ENCODE peak calls at places on chromosomes 5 and 9, in seven cellular contexts. S, L, G, T, Z, I and D are unnamed samples.

GRCh38 chr9:94772654-94773303 is 46.3 kb downstream of the AOPEP start:
- DNase-seq in Z (no peak), T (no peak), I (no peak), S (no peak), G (peak), L (no peak), D (no peak)

GRCh38 chr5:101878190-101878589 is 417.9 kb downstream of the SLCO4C1 start:
- DNase-seq in Z (no peak), S (no peak), L (no peak), G (no peak), T (no peak), I (no peak), D (no peak)

GRCh38 chr9:91777437-91777836 is 172.6 kb downstream of the ROR2 start:
- DNase-seq in L (no peak), T (no peak), G (no peak), Z (no peak), S (no peak), I (no peak), D (no peak)

GRCh38 chr5:141707535-141707934 is 25.5 kb upstream of the ARAP3 start:
- DNase-seq in S (no peak), I (no peak), Z (no peak), G (no peak), T (no peak), L (no peak), D (no peak)

GRCh38 chr5:179696605-179697004 is 2.2 kb upstream of the CANX start:
- DNase-seq in S (no peak), Z (no peak), I (no peak), G (peak), T (no peak), L (no peak), D (no peak)

GRCh38 chr5:145838276-145838675 is 3.1 kb upstream of the PRELID2 start:
- DNase-seq in T (peak), L (no peak), S (peak), G (peak), Z (no peak), I (no peak), D (no peak)

GRCh38 chr9:115333671-115334070 is 215.7 kb upstream of the TNC start:
- DNase-seq in I (no peak), T (no peak), S (no peak), Z (no peak), G (no peak), L (no peak), D (no peak)

GRCh38 chr5:150781706-150782614 is 3.4 kb downstream of the SMIM3 start:
- DNase-seq in L (no peak), G (peak), Z (no peak), T (peak), I (no peak), S (no peak), D (peak)

GRCh38 chr5:147437161-147437596 is 72.7 kb downstream of the DPYSL3 start:
- DNase-seq in Z (no peak), G (no peak), I (peak), S (no peak), L (no peak), T (no peak), D (no peak)

GRCh38 chr5:75617746-75618352 is 6.6 kb downstream of the ANKDD1B start:
- DNase-seq in T (no peak), I (no peak), S (no peak), G (peak), Z (no peak), L (no peak), D (no peak)

GRCh38 chr9:126516936-126517750 is 96.6 kb upstream of the LMX1B start:
- DNase-seq in L (peak), Z (peak), S (no peak), G (peak), I (peak), T (no peak), D (peak)

GRCh38 chr5:148641735-148642134 is 12.6 kb downstream of the HTR4 start:
- DNase-seq in L (no peak), T (no peak), I (no peak), G (no peak), Z (no peak), S (no peak), D (no peak)

GRCh38 chr9:93096131-93096802 is at the start of gene CARD19:
- DNase-seq in S (peak), Z (peak), L (no peak), I (no peak), G (peak), T (peak), D (peak)
- TF ChIP-seq CTCF in S (no peak), Z (no peak), L (no peak), I (no peak), G (no peak), T (no peak), D (no peak)

GRCh38 chr9:76904661-76905457 is 1.1 kb downstream of the PRUNE2 start:
- DNase-seq in S (no peak), G (no peak), I (no peak), T (no peak), L (no peak), Z (no peak), D (no peak)
- H3K4me3 ChIP-seq in S (peak), G (no peak), I (no peak), T (no peak), L (no peak), Z (no peak), D (no peak)

GRCh38 chr5:6083311-6083941 is 294.9 kb downstream of the MED10 start:
- DNase-seq in S (no peak), T (no peak), L (no peak), G (no peak), I (no peak), Z (no peak), D (no peak)
- H3K27ac ChIP-seq in S (no peak), T (no peak), L (no peak), G (no peak), I (no peak), Z (no peak), D (no peak)

GRCh38 chr5:62607615-62608014 is 29.0 kb downstream of the LRRC70 start:
- DNase-seq in S (no peak), T (no peak), G (no peak), L (no peak), Z (no peak), I (no peak), D (no peak)
- TF ChIP-seq CTCF in S (no peak), T (no peak), G (no peak), L (no peak), Z (no peak), I (no peak), D (no peak)

GRCh38 chr9:26356491-26356890 is 536.1 kb downstream of the CAAP1 start:
- DNase-seq in L (no peak), T (no peak), G (no peak), I (no peak), S (no peak), Z (no peak), D (peak)

GRCh38 chr9:26361010-26361409 is 531.6 kb downstream of the CAAP1 start:
- DNase-seq in T (no peak), L (no peak), Z (no peak), S (no peak), G (no peak), I (no peak), D (no peak)

DNA sequence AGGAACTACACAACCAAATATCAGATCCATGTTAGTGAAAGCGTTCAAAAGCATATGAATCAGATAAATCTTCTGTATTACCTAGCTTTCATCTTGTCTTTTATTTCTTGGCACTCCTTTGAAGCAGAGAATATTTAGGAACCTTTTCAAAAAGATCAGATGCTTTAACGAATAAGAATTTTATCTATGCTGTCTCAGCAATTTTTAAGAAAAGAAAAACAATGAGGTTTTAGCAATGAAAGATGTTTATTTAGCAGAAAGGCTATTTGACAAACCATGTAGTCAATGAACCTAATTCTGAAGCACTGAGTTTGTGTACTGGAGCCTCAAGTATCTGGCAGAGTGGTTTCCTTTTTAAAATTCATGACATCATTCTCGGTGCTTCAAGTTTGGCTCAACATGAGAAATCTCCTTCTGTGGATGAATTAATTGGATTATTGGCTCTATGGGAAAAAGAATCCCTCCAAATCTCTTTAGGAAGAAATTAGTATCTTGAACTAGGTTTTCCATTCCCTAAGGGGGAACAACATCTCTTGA is 534.7 kb downstream of the CAAP1 start:
- DNase-seq in L (no peak), T (no peak), S (no peak), I (no peak), G (no peak), Z (no peak), D (peak)
- H3K4me3 ChIP-seq in L (no peak), T (no peak), S (no peak), I (no peak), G (no peak), Z (no peak), D (no peak)

DNA sequence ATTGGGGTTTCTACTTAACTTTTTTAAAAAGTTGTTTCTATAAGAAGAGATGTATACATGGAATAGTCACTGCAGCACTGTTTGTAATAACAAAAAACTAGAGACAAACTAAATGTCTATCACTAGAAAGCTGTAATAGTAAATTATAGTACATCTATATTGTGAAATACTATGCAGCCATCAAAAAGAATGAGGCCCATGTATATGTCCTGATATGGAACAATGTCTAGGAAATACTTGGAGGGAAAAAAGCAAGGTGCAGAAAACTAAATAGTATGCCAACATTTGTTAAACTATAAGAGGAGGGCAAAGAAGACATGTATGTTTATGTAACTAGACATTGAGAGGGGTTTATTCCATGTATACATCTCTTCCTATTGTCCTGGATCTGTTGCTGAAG is 2.9 kb upstream of the RAB14 start:
- DNase-seq in L (no peak), S (no peak), I (no peak), Z (no peak), T (no peak), G (no peak), D (no peak)
- H3K27ac ChIP-seq in L (no peak), S (no peak), I (no peak), Z (no peak), T (no peak), G (no peak), D (no peak)

GRCh38 chr5:73726606-73727231 is 100.7 kb downstream of the ARHGEF28 start:
- DNase-seq in I (no peak), G (no peak), S (no peak), L (no peak), Z (no peak), T (no peak), D (no peak)

GRCh38 chr5:73726071-73726470 is 100.1 kb downstream of the ARHGEF28 start:
- DNase-seq in S (no peak), T (no peak), G (no peak), Z (no peak), L (no peak), I (no peak), D (peak)

GRCh38 chr5:73728493-73729273 is 102.7 kb downstream of the ARHGEF28 start:
- DNase-seq in I (no peak), G (no peak), Z (no peak), T (peak), L (no peak), S (no peak), D (peak)

GRCh38 chr5:73727470-73727869 is 101.5 kb downstream of the ARHGEF28 start:
- DNase-seq in S (no peak), L (no peak), I (no peak), Z (no peak), G (no peak), T (no peak), D (no peak)

GRCh38 chr5:73729329-73729728 is 103.3 kb downstream of the ARHGEF28 start:
- DNase-seq in S (no peak), L (no peak), I (no peak), Z (peak), T (peak), G (no peak), D (no peak)
- TF ChIP-seq CTCF in S (no peak), L (no peak), I (no peak), Z (no peak), T (no peak), G (peak), D (no peak)